ENCODE peak calls at places on chromosomes 12 and 14, in ten cellular contexts. P is Calu3, D is fibroblast of mammary gland, S is adrenal gland, H is gastrocnemius medialis, V is tibial artery, K is endothelial cell of umbilical vein, J is cardiac muscle cell, C is psoas muscle, O is A549. X is an unnamed sample.

GRCh38 chr14:55628426-55628825 is 48.4 kb downstream of the KTN1 start:
- DNase-seq in K (no peak), S (no peak), J (no peak), C (no peak), H (no peak), P (no peak), O (no peak), D (peak; percentile 7), V (no peak), X (no peak)

GRCh38 chr14:68787235-68787727 is 5.6 kb downstream of the ZFP36L1 start:
- DNase-seq in D (peak; percentile 68), K (peak; percentile 22), S (peak; percentile 62), C (no peak), P (no peak), H (no peak), V (no peak), O (peak; percentile 53), J (no peak), X (no peak)

GRCh38 chr14:34548472-34548981 is 9.0 kb upstream of the EAPP start:
- DNase-seq in C (no peak), P (no peak), J (no peak), O (no peak), H (no peak), V (peak; percentile 60), D (no peak), S (no peak), K (no peak), X (no peak)

GRCh38 chr12:16685107-16685506 is 79.1 kb upstream of the LMO3 start:
- DNase-seq in D (peak; percentile 10), S (no peak), K (no peak), O (no peak), C (no peak), V (no peak), P (no peak), J (no peak), H (no peak), X (no peak)

GRCh38 chr12:24425601-24425970 is 476.1 kb upstream of the SOX5 start:
- DNase-seq in J (no peak), P (no peak), H (no peak), D (peak; percentile 72), K (no peak), C (no peak), S (no peak), O (no peak), V (no peak), X (no peak)

GRCh38 chr14:75267141-75267601 is 11.5 kb upstream of the FOS start:
- DNase-seq in O (no peak), V (no peak), P (no peak), S (no peak), K (peak; percentile 79), C (no peak), H (no peak), J (no peak), D (no peak), X (no peak)

GRCh38 chr12:92434607-92435025 is 268.2 kb upstream of the PLEKHG7 start:
- DNase-seq in H (no peak), S (no peak), C (no peak), J (no peak), O (no peak), K (no peak), P (no peak), V (no peak), D (no peak), X (no peak)

GRCh38 chr12:59173696-59174095 is 253.4 kb upstream of the LRIG3 start:
- DNase-seq in K (no peak), P (no peak), V (no peak), S (no peak), D (peak; percentile 5), J (peak; percentile 10), H (no peak), O (no peak), C (no peak), X (no peak)

GRCh38 chr14:104419865-104420458 is 159.6 kb upstream of the C14orf180 start:
- DNase-seq in S (no peak), K (no peak), D (no peak), O (no peak), V (no peak), P (no peak), C (no peak), H (no peak), J (no peak), X (no peak)

GRCh38 chr12:93167841-93168492 is 209.8 kb upstream of the NUDT4 start:
- DNase-seq in K (peak; percentile 40), H (no peak), V (no peak), D (no peak), J (peak; percentile 55), S (no peak), P (no peak), C (no peak), O (no peak), X (no peak)

GRCh38 chr14:57845802-57846531 is 19.9 kb downstream of the SLC35F4 start:
- DNase-seq in H (no peak), P (no peak), S (no peak), D (peak; percentile 94), V (no peak), C (no peak), J (no peak), K (no peak), O (no peak), X (no peak)

GRCh38 chr12:112473056-112473455 is 54.3 kb downstream of the PTPN11 start:
- DNase-seq in O (peak; percentile 17), C (no peak), K (no peak), P (peak; percentile 7), J (no peak), S (no peak), D (no peak), V (no peak), H (no peak), X (no peak)
- TF ChIP-seq CTCF in O (peak; percentile 29), C (no peak), K (peak; percentile 27), P (no peak), J (no peak), S (no peak), D (peak; percentile 19), V (no peak), H (no peak), X (no peak)

GRCh38 chr12:203462-204260 is 10.3 kb downstream of the SLC6A12 start:
- DNase-seq in P (no peak), K (no peak), J (peak; percentile 75), V (no peak), O (peak; percentile 26), C (peak; percentile 73), H (no peak), S (no peak), D (no peak), X (no peak)
- TF ChIP-seq CTCF in P (no peak), K (no peak), J (peak; percentile 7), V (peak; percentile 4), O (peak; percentile 17), C (peak; percentile 11), H (no peak), S (no peak), D (no peak), X (peak; percentile 32)

GRCh38 chr12:69578283-69578682 is 7.0 kb upstream of the CCT2 start:
- DNase-seq in J (no peak), D (no peak), C (no peak), H (no peak), P (no peak), K (no peak), O (no peak), V (no peak), S (no peak), X (no peak)

GRCh38 chr12:69583203-69583602 is 2.1 kb upstream of the CCT2 start:
- DNase-seq in C (no peak), S (no peak), V (no peak), O (no peak), H (no peak), J (peak; percentile 50), K (no peak), D (no peak), P (peak; percentile 15), X (no peak)

GRCh38 chr12:69580074-69580473 is 5.2 kb upstream of the CCT2 start:
- DNase-seq in D (no peak), P (no peak), S (no peak), H (no peak), V (no peak), K (no peak), C (no peak), O (no peak), J (no peak), X (no peak)

GRCh38 chr12:69575346-69575745 is 9.9 kb upstream of the CCT2 start:
- DNase-seq in D (no peak), K (no peak), H (no peak), P (no peak), C (no peak), O (no peak), J (no peak), S (no peak), V (no peak), X (no peak)

GRCh38 chr12:69579029-69579428 is 6.2 kb upstream of the CCT2 start:
- DNase-seq in O (no peak), C (no peak), P (no peak), V (no peak), J (no peak), K (no peak), H (no peak), D (no peak), S (no peak), X (no peak)
- TF ChIP-seq CTCF in O (no peak), C (no peak), P (no peak), V (no peak), J (no peak), K (no peak), H (no peak), D (no peak), S (no peak), X (no peak)

GRCh38 chr12:1504304-1505150 is 89.9 kb downstream of the FBXL14 start:
- DNase-seq in C (no peak), J (no peak), D (no peak), V (peak; percentile 46), H (no peak), S (peak; percentile 34), P (no peak), O (no peak), K (no peak), X (no peak)

GRCh38 chr12:1502441-1502785 is 92.0 kb downstream of the FBXL14 start:
- DNase-seq in O (no peak), K (no peak), V (no peak), P (no peak), J (no peak), H (no peak), S (no peak), D (peak; percentile 75), C (no peak), X (no peak)

GRCh38 chr12:1501695-1502440 is 92.5 kb downstream of the FBXL14 start:
- DNase-seq in H (no peak), S (peak; percentile 40), D (peak; percentile 72), V (peak; percentile 55), K (no peak), J (no peak), P (no peak), O (no peak), C (no peak), X (no peak)

GRCh38 chr12:1503281-1503711 is 91.1 kb downstream of the FBXL14 start:
- DNase-seq in C (no peak), H (no peak), S (peak; percentile 41), J (no peak), P (no peak), O (no peak), D (no peak), K (no peak), V (peak; percentile 56), X (no peak)

DNA sequence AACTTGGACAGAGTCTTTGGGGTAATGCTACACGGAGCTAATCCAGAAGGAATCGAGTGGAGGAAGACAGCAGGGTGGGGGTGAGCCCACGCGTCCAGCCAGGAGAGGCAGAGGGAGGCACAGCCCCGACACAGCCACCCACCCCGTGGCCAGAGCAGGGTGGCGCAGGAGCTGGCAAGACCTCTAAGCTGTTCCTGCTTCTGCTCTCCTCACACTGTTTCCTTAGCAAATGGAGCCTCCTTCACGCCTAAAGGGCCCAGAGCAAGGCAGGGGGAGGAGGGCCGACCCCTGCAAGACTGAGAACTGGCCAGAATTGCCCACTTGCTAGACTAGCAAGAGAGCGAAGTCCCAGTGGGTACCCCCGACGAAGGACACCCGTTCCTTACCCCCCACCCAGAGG is 91.5 kb downstream of the FBXL14 start:
- DNase-seq in P (no peak), H (no peak), C (no peak), K (no peak), S (peak; percentile 1), O (no peak), V (peak; percentile 65), J (no peak), D (peak; percentile 21), X (no peak)
- TF ChIP-seq CTCF in P (no peak), H (no peak), C (no peak), K (no peak), S (no peak), O (no peak), V (peak; percentile 28), J (no peak), D (no peak), X (no peak)